ENCODE peak calls at places on chromosomes 1 and 21, in ten cellular contexts. A is HTR-8/SVneo; S is AG10803; Z is stimulated activated CD4-positive, alpha-beta T cell treated with anti-CD3 and anti-CD28 coated beads, Interleukin-12 subunit alpha, Interleukin-12 subunit beta, amount 100 ng/mL, for 4 hours; H is GM19239; L is left cardiac atrium; K is left ventricle myocardium inferior; X is Right ventricle myocardium superior; O is dermis blood vessel endothelial cell; N is nephron progenitor cell. Q is an unnamed sample.

GRCh38 chr1:25011966-25012625 is 82.0 kb upstream of the RUNX3 start:
- DNase-seq in A (no peak), S (no peak), Z (no peak), H (no peak), L (no peak), K (no peak), X (no peak), O (no peak), N (peak; percentile 22), Q (no peak)

GRCh38 chr1:243926803-243927245 is 76.8 kb upstream of the AKT3 start:
- DNase-seq in A (peak; percentile 85), S (peak; percentile 93), Z (no peak), H (no peak), L (no peak), K (no peak), X (no peak), O (peak; percentile 93), N (no peak), Q (no peak)

GRCh38 chr21:28798798-28799197 is 193.9 kb downstream of the LTN1 start:
- DNase-seq in A (no peak), S (peak; percentile 64), Z (no peak), H (no peak), L (no peak), K (no peak), X (no peak), O (no peak), N (no peak), Q (no peak)

GRCh38 chr1:44798481-44799365 is 1.5 kb upstream of the PLK3 start:
- DNase-seq in A (no peak), S (no peak), Z (no peak), H (no peak), L (peak; percentile 30), K (peak; percentile 19), X (peak; percentile 43), O (no peak), N (no peak), Q (no peak)

GRCh38 chr1:115413208-115413607 is 75.2 kb upstream of the NGF start:
- DNase-seq in A (no peak), S (no peak), Z (no peak), H (no peak), L (no peak), K (no peak), X (no peak), O (no peak), N (no peak), Q (no peak)

GRCh38 chr1:178633068-178633467 is 92.0 kb upstream of the RALGPS2 start:
- DNase-seq in A (peak; percentile 59), S (peak; percentile 60), Z (no peak), H (no peak), L (no peak), K (no peak), X (no peak), O (no peak), N (no peak), Q (no peak)

GRCh38 chr1:108848802-108849201 is 8.1 kb downstream of the AKNAD1 start:
- DNase-seq in A (no peak), S (no peak), Z (no peak), H (no peak), L (no peak), K (no peak), X (no peak), O (no peak), N (no peak), Q (no peak)

GRCh38 chr1:184836081-184836480 is 81.4 kb upstream of the EDEM3 start:
- DNase-seq in A (no peak), S (peak; percentile 63), Z (no peak), H (no peak), L (no peak), K (no peak), X (no peak), O (no peak), N (no peak), Q (no peak)

GRCh38 chr1:31010081-31010989 is 55.2 kb downstream of the PUM1 start:
- DNase-seq in A (no peak), S (peak; percentile 66), Z (no peak), H (no peak), L (no peak), K (no peak), X (no peak), O (no peak), N (no peak), Q (no peak)

GRCh38 chr1:168081373-168082007 is 55.2 kb downstream of the GPR161 start:
- DNase-seq in A (no peak), S (peak; percentile 96), Z (no peak), H (no peak), L (no peak), K (no peak), X (no peak), O (peak; percentile 70), N (no peak), Q (no peak)

GRCh38 chr1:39896909-39897685 is 4.6 kb downstream of the MYCL start:
- DNase-seq in A (no peak), S (peak; percentile 41), Z (no peak), H (no peak), L (no peak), K (no peak), X (no peak), O (no peak), N (no peak), Q (no peak)

GRCh38 chr1:185916866-185917265 is 182.7 kb downstream of the HMCN1 start:
- DNase-seq in A (no peak), S (no peak), Z (no peak), H (no peak), L (no peak), K (no peak), X (no peak), O (no peak), N (no peak), Q (no peak)

GRCh38 chr1:243917177-243917862 is 67.3 kb upstream of the AKT3 start:
- DNase-seq in A (peak; percentile 79), S (peak; percentile 76), Z (peak; percentile 23), H (no peak), L (peak; percentile 48), K (peak; percentile 21), X (peak; percentile 49), O (peak; percentile 79), N (peak; percentile 64), Q (no peak)

GRCh38 chr1:173666646-173667045 is 3.0 kb downstream of the ANKRD45 start:
- DNase-seq in A (no peak), S (no peak), Z (no peak), H (no peak), L (no peak), K (no peak), X (no peak), O (no peak), N (no peak), Q (no peak)

GRCh38 chr1:175154595-175155472 is 37.7 kb downstream of the KIAA0040 start:
- DNase-seq in A (peak; percentile 40), S (peak; percentile 47), Z (peak; percentile 72), H (peak; percentile 63), L (peak; percentile 67), K (peak; percentile 69), X (peak; percentile 83), O (peak; percentile 82), N (peak; percentile 76), Q (peak; percentile 42)

GRCh38 chr1:157849229-157849875 is 7.7 kb upstream of the CD5L start:
- DNase-seq in A (no peak), S (no peak), Z (no peak), H (no peak), L (no peak), K (no peak), X (no peak), O (no peak), N (no peak), Q (no peak)

GRCh38 chr1:32915766-32916455 is 14.7 kb upstream of the TMEM54 start:
- DNase-seq in A (no peak), S (peak; percentile 22), Z (no peak), H (no peak), L (no peak), K (no peak), X (no peak), O (no peak), N (no peak), Q (no peak)

GRCh38 chr1:96308314-96308713 is 413.3 kb upstream of the PTBP2 start:
- DNase-seq in A (no peak), S (no peak), Z (no peak), H (no peak), L (no peak), K (no peak), X (no peak), O (no peak), N (no peak), Q (no peak)

GRCh38 chr1:233664804-233665574 is 51.1 kb downstream of the KCNK1 start:
- DNase-seq in A (no peak), S (no peak), Z (no peak), H (no peak), L (no peak), K (no peak), X (no peak), O (no peak), N (no peak), Q (no peak)

GRCh38 chr1:186681136-186681535 is 913 bp upstream of the PTGS2 start:
- DNase-seq in A (no peak), S (peak; percentile 10), Z (no peak), H (no peak), L (no peak), K (no peak), X (no peak), O (peak; percentile 46), N (no peak), Q (no peak)

GRCh38 chr1:40404670-40405462 is 31.3 kb downstream of the SMAP2 start:
- DNase-seq in A (peak; percentile 44), S (peak; percentile 68), Z (no peak), H (no peak), L (no peak), K (no peak), X (no peak), O (peak; percentile 80), N (peak; percentile 27), Q (no peak)

GRCh38 chr21:17925000-17925610 is 105.9 kb upstream of the C21orf91 start:
- DNase-seq in A (peak; percentile 56), S (peak; percentile 51), Z (peak; percentile 28), H (peak; percentile 48), L (no peak), K (no peak), X (no peak), O (peak; percentile 72), N (peak; percentile 56), Q (no peak)

GRCh38 chr1:159881930-159882839 is 17.8 kb downstream of the CFAP45 start:
- DNase-seq in A (peak; percentile 69), S (peak; percentile 96), Z (no peak), H (no peak), L (peak; percentile 77), K (peak; percentile 54), X (peak; percentile 82), O (peak; percentile 97), N (no peak), Q (no peak)

GRCh38 chr1:119488216-119488615 is 18.8 kb upstream of the HSD3B1 start:
- DNase-seq in A (no peak), S (no peak), Z (no peak), H (no peak), L (no peak), K (no peak), X (no peak), O (no peak), N (no peak), Q (no peak)

GRCh38 chr1:206557636-206558473 is 50.5 kb downstream of the RASSF5 start:
- DNase-seq in A (no peak), S (no peak), Z (no peak), H (no peak), L (peak; percentile 15), K (no peak), X (no peak), O (no peak), N (no peak), Q (no peak)

GRCh38 chr1:12610305-12610935 is 7.6 kb downstream of the DHRS3 start:
- DNase-seq in A (no peak), S (peak; percentile 83), Z (no peak), H (no peak), L (no peak), K (no peak), X (no peak), O (no peak), N (no peak), Q (no peak)

GRCh38 chr21:35614412-35614901 is 445.9 kb downstream of the SETD4 start:
- DNase-seq in A (no peak), S (peak; percentile 21), Z (no peak), H (no peak), L (no peak), K (no peak), X (no peak), O (peak; percentile 19), N (no peak), Q (no peak)

Q was measured in GM12891.